ENCODE peak calls at places on chromosome 1, in five cellular contexts. One of them, this sample, is unnamed.

GRCh38 chr1:184982002-184982954 is 8.0 kb upstream of the NIBAN1 start:
- DNase-seq in upper lobe of right lung: peak; percentile 85
- DNase-seq in heart right ventricle: peak; percentile 80
- DNase-seq in AG04450: peak; percentile 53
- DNase-seq in body of pancreas: peak; percentile 82
- DNase-seq in this sample: peak; percentile 85

GRCh38 chr1:179087665-179088064 is 5.8 kb downstream of the TOR3A start:
- DNase-seq in upper lobe of right lung: no peak
- DNase-seq in body of pancreas: no peak
- DNase-seq in heart right ventricle: no peak
- DNase-seq in AG04450: no peak
- DNase-seq in this sample: peak; percentile 29

GRCh38 chr1:32775640-32776337 is 41.4 kb downstream of the YARS1 start:
- DNase-seq in upper lobe of right lung: no peak
- DNase-seq in heart right ventricle: no peak
- DNase-seq in body of pancreas: no peak
- DNase-seq in AG04450: no peak
- DNase-seq in this sample: no peak

GRCh38 chr1:17488977-17489739 is 49.7 kb upstream of the RCC2 start:
- DNase-seq in heart right ventricle: no peak
- DNase-seq in upper lobe of right lung: no peak
- DNase-seq in AG04450: peak; percentile 23
- DNase-seq in body of pancreas: no peak
- DNase-seq in this sample: peak; percentile 79

GRCh38 chr1:37641059-37641458 is 6.4 kb upstream of the RSPO1 start:
- DNase-seq in upper lobe of right lung: no peak
- DNase-seq in AG04450: no peak
- DNase-seq in body of pancreas: no peak
- DNase-seq in heart right ventricle: no peak
- DNase-seq in this sample: no peak

GRCh38 chr1:218890436-218890835 is 283.2 kb upstream of the LYPLAL1 start:
- DNase-seq in body of pancreas: no peak
- DNase-seq in heart right ventricle: no peak
- DNase-seq in upper lobe of right lung: no peak
- DNase-seq in AG04450: no peak
- DNase-seq in this sample: no peak

GRCh38 chr1:2300851-2301606 is 72.9 kb downstream of the SKI start:
- DNase-seq in heart right ventricle: peak; percentile 84
- DNase-seq in body of pancreas: peak; percentile 43
- DNase-seq in AG04450: no peak
- DNase-seq in upper lobe of right lung: peak; percentile 89
- DNase-seq in this sample: peak; percentile 73

GRCh38 chr1:51946300-51946699 is 44.2 kb downstream of the RAB3B start:
- DNase-seq in upper lobe of right lung: no peak
- DNase-seq in body of pancreas: no peak
- DNase-seq in heart right ventricle: no peak
- DNase-seq in AG04450: no peak
- DNase-seq in this sample: no peak

GRCh38 chr1:66217561-66217960 is 316.4 kb upstream of the SGIP1 start:
- DNase-seq in heart right ventricle: no peak
- DNase-seq in body of pancreas: no peak
- DNase-seq in upper lobe of right lung: no peak
- DNase-seq in AG04450: no peak
- DNase-seq in this sample: no peak

GRCh38 chr1:14980801-14981200 is 172.7 kb upstream of the TMEM51 start:
- DNase-seq in AG04450: no peak
- DNase-seq in heart right ventricle: no peak
- DNase-seq in upper lobe of right lung: no peak
- DNase-seq in body of pancreas: no peak
- DNase-seq in this sample: peak; percentile 25

GRCh38 chr1:225998560-225999226 is 450 bp downstream of the SDE2 start:
- DNase-seq in AG04450: no peak
- DNase-seq in upper lobe of right lung: no peak
- DNase-seq in body of pancreas: no peak
- DNase-seq in heart right ventricle: no peak
- DNase-seq in this sample: no peak

GRCh38 chr1:52927219-52928082 is at the start of gene SCP2:
- DNase-seq in AG04450: peak; percentile 32
- DNase-seq in upper lobe of right lung: peak; percentile 93
- DNase-seq in heart right ventricle: peak; percentile 90
- DNase-seq in body of pancreas: peak; percentile 86
- DNase-seq in this sample: peak; percentile 81

GRCh38 chr1:65421341-65422174 is 1.1 kb downstream of the LEPR start:
- DNase-seq in upper lobe of right lung: no peak
- DNase-seq in AG04450: no peak
- DNase-seq in body of pancreas: no peak
- DNase-seq in heart right ventricle: no peak
- DNase-seq in this sample: peak; percentile 71

GRCh38 chr1:9231648-9232332 is 2.8 kb upstream of the H6PD start:
- DNase-seq in heart right ventricle: no peak
- DNase-seq in AG04450: no peak
- DNase-seq in body of pancreas: no peak
- DNase-seq in upper lobe of right lung: no peak
- DNase-seq in this sample: no peak

GRCh38 chr1:210647406-210648333 is 319.0 kb downstream of the HHAT start:
- DNase-seq in upper lobe of right lung: no peak
- DNase-seq in AG04450: peak; percentile 15
- DNase-seq in heart right ventricle: no peak
- DNase-seq in body of pancreas: no peak
- DNase-seq in this sample: peak; percentile 70

GRCh38 chr1:4972761-4973320 is 318.4 kb downstream of the AJAP1 start:
- DNase-seq in body of pancreas: no peak
- DNase-seq in heart right ventricle: no peak
- DNase-seq in AG04450: no peak
- DNase-seq in upper lobe of right lung: no peak
- DNase-seq in this sample: no peak
- H3K9me3 ChIP-seq in body of pancreas: no peaks in the 10 kb centered on the region
- H3K9me3 ChIP-seq in heart right ventricle: no peaks in the 10 kb centered on the region
- H3K9me3 ChIP-seq in AG04450: peaks cover 81% of the 10 kb centered on the region
- H3K9me3 ChIP-seq in upper lobe of right lung: no peaks in the 10 kb centered on the region
- H3K9me3 ChIP-seq in this sample: no peaks in the 10 kb centered on the region

GRCh38 chr1:21268281-21269239 is 21.7 kb downstream of the ECE1 start:
- DNase-seq in heart right ventricle: peak; percentile 46
- DNase-seq in AG04450: no peak
- DNase-seq in body of pancreas: peak; percentile 69
- DNase-seq in upper lobe of right lung: no peak
- DNase-seq in this sample: no peak
- H3K4me3 ChIP-seq in heart right ventricle: no peak overlapping the region
- H3K4me3 ChIP-seq in AG04450: no peak overlapping the region
- H3K4me3 ChIP-seq in body of pancreas: no peak overlapping the region
- H3K4me3 ChIP-seq in upper lobe of right lung: no peak overlapping the region
- H3K4me3 ChIP-seq in this sample: no peak overlapping the region

GRCh38 chr1:72777918-72778317 is 495.6 kb upstream of the NEGR1 start:
- DNase-seq in body of pancreas: no peak
- DNase-seq in AG04450: no peak
- DNase-seq in upper lobe of right lung: no peak
- DNase-seq in heart right ventricle: no peak
- DNase-seq in this sample: peak; percentile 22
- H3K9me3 ChIP-seq in body of pancreas: no peaks in the 10 kb centered on the region
- H3K9me3 ChIP-seq in AG04450: no peaks in the 10 kb centered on the region
- H3K9me3 ChIP-seq in upper lobe of right lung: no peaks in the 10 kb centered on the region
- H3K9me3 ChIP-seq in heart right ventricle: no peaks in the 10 kb centered on the region
- H3K9me3 ChIP-seq in this sample: no peaks in the 10 kb centered on the region

GRCh38 chr1:161038523-161039153 is at the start of gene TSTD1:
- DNase-seq in AG04450: no peak
- DNase-seq in body of pancreas: peak; percentile 77
- DNase-seq in upper lobe of right lung: peak; percentile 93
- DNase-seq in heart right ventricle: peak; percentile 55
- DNase-seq in this sample: peak; percentile 58
- H3K4me3 ChIP-seq in AG04450: no peak within 1 kb of the TSS
- H3K4me3 ChIP-seq in body of pancreas: peak within 1 kb of the TSS; percentile 58
- H3K4me3 ChIP-seq in upper lobe of right lung: peak within 1 kb of the TSS; percentile 63
- H3K4me3 ChIP-seq in heart right ventricle: peak within 1 kb of the TSS; percentile 46
- H3K4me3 ChIP-seq in this sample: peak within 1 kb of the TSS; percentile 51

GRCh38 chr1:205658943-205659581 is 21.2 kb downstream of the SLC45A3 start:
- DNase-seq in AG04450: no peak
- DNase-seq in upper lobe of right lung: peak; percentile 89
- DNase-seq in heart right ventricle: peak; percentile 86
- DNase-seq in body of pancreas: peak; percentile 82
- DNase-seq in this sample: peak; percentile 85
- H3K9me3 ChIP-seq in AG04450: no peaks in the 10 kb centered on the region
- H3K9me3 ChIP-seq in upper lobe of right lung: no peaks in the 10 kb centered on the region
- H3K9me3 ChIP-seq in heart right ventricle: no peaks in the 10 kb centered on the region
- H3K9me3 ChIP-seq in body of pancreas: no peaks in the 10 kb centered on the region
- H3K9me3 ChIP-seq in this sample: no peaks in the 10 kb centered on the region

DNA sequence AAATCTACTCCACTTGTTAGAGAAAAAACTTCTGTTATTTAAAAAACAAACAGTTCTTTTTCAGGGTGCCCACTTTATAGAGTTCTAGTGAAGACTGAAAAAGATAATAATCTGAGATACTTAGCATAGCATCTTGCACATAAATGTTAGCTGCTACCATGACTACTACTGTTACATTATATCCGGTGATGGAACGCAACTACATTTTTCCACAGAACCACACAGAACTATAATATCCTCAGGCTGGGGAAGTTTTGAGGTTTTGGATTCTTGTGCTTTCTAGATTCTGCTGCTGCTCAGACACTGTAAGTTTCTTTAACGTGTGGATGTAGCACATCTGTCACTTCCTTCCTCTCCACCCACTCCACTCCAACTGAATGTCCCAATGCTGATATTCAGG is 110.3 kb downstream of the PTPN14 start:
- DNase-seq in upper lobe of right lung: no peak
- DNase-seq in body of pancreas: no peak
- DNase-seq in AG04450: no peak
- DNase-seq in heart right ventricle: no peak
- DNase-seq in this sample: no peak
- H3K4me3 ChIP-seq in upper lobe of right lung: no peak overlapping the region
- H3K4me3 ChIP-seq in body of pancreas: no peak overlapping the region
- H3K4me3 ChIP-seq in AG04450: no peak overlapping the region
- H3K4me3 ChIP-seq in heart right ventricle: no peak overlapping the region
- H3K4me3 ChIP-seq in this sample: no peak overlapping the region

GRCh38 chr1:152823291-152823690 is 4.0 kb upstream of the LCE1A start:
- DNase-seq in AG04450: no peak
- DNase-seq in body of pancreas: no peak
- DNase-seq in heart right ventricle: no peak
- DNase-seq in upper lobe of right lung: no peak
- DNase-seq in this sample: no peak
- H3K9me3 ChIP-seq in AG04450: peaks cover 6% of the 10 kb centered on the region
- H3K9me3 ChIP-seq in body of pancreas: no peaks in the 10 kb centered on the region
- H3K9me3 ChIP-seq in heart right ventricle: peaks cover 2% of the 10 kb centered on the region
- H3K9me3 ChIP-seq in upper lobe of right lung: no peaks in the 10 kb centered on the region
- H3K9me3 ChIP-seq in this sample: peaks cover 2% of the 10 kb centered on the region

GRCh38 chr1:24018611-24019580 is 38.8 kb upstream of the SRSF10 start:
- DNase-seq in upper lobe of right lung: peak; percentile 95
- DNase-seq in heart right ventricle: peak; percentile 93
- DNase-seq in AG04450: peak; percentile 99
- DNase-seq in body of pancreas: peak; percentile 100
- DNase-seq in this sample: peak; percentile 98
- H3K4me3 ChIP-seq in upper lobe of right lung: no peak overlapping the region
- H3K4me3 ChIP-seq in heart right ventricle: no peak overlapping the region
- H3K4me3 ChIP-seq in AG04450: peak overlapping the region; percentile 34
- H3K4me3 ChIP-seq in body of pancreas: no peak overlapping the region
- H3K4me3 ChIP-seq in this sample: no peak overlapping the region

DNA sequence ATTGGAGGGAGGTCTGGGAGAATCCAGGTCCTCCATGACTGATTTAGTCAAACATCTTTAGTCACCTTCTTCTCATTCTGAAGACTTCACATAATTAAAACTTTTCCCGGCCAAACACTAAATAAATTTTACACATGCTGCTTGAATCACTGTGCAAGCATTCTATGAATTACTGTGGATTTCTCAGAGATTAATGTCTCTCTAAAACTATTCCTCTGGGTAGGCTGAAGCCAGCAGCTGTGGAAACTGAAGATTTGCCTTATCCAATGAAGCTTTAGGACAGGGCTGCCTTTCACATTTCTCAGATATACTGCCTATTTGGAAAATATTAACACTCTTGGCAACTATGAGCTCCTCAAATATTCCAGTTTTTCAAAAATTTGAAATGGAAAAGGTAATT is 61.7 kb downstream of the JMJD4 start:
- DNase-seq in upper lobe of right lung: no peak
- DNase-seq in heart right ventricle: no peak
- DNase-seq in body of pancreas: no peak
- DNase-seq in AG04450: no peak
- DNase-seq in this sample: no peak
- H3K9me3 ChIP-seq in upper lobe of right lung: peaks cover 72% of the 10 kb centered on the region
- H3K9me3 ChIP-seq in heart right ventricle: peaks cover 24% of the 10 kb centered on the region
- H3K9me3 ChIP-seq in body of pancreas: peaks cover 46% of the 10 kb centered on the region
- H3K9me3 ChIP-seq in AG04450: peaks cover 13% of the 10 kb centered on the region
- H3K9me3 ChIP-seq in this sample: no peaks in the 10 kb centered on the region